ENCODE peak calls at places on chromosomes 2 and 18, in eight cellular contexts. One of them, this sample, is unnamed.

GRCh38 chr2:205865794-205866490 is 183.6 kb downstream of the NRP2 start:
- DNase-seq in caudate nucleus: no peak
- DNase-seq in C1 segment of cervical spinal cord: no peak
- DNase-seq in AG08396: no peak
- DNase-seq in choroid plexus epithelial cell: no peak
- DNase-seq in activated CD8-positive, alpha-beta memory T cell treated with anti-CD3 and anti-CD28 coated beads for 24 hours: no peak
- DNase-seq in CD4-positive, CD25-positive, alpha-beta regulatory T cell: no peak
- DNase-seq in fibroblast of the conjunctiva: no peak
- DNase-seq in this sample: no peak

GRCh38 chr2:127623388-127624320 is 22.3 kb upstream of the GPR17 start:
- DNase-seq in fibroblast of the conjunctiva: no peak
- DNase-seq in CD4-positive, CD25-positive, alpha-beta regulatory T cell: no peak
- DNase-seq in activated CD8-positive, alpha-beta memory T cell treated with anti-CD3 and anti-CD28 coated beads for 24 hours: no peak
- DNase-seq in caudate nucleus: no peak
- DNase-seq in AG08396: no peak
- DNase-seq in choroid plexus epithelial cell: peak
- DNase-seq in C1 segment of cervical spinal cord: no peak
- DNase-seq in this sample: no peak

GRCh38 chr18:51668101-51668500 is 470.6 kb upstream of the MEX3C start:
- DNase-seq in activated CD8-positive, alpha-beta memory T cell treated with anti-CD3 and anti-CD28 coated beads for 24 hours: peak
- DNase-seq in CD4-positive, CD25-positive, alpha-beta regulatory T cell: peak
- DNase-seq in C1 segment of cervical spinal cord: peak
- DNase-seq in AG08396: peak
- DNase-seq in caudate nucleus: peak
- DNase-seq in fibroblast of the conjunctiva: peak
- DNase-seq in choroid plexus epithelial cell: peak
- DNase-seq in this sample: no peak

GRCh38 chr2:61161888-61162287 is at the start of gene C2orf74:
- DNase-seq in caudate nucleus: no peak
- DNase-seq in activated CD8-positive, alpha-beta memory T cell treated with anti-CD3 and anti-CD28 coated beads for 24 hours: no peak
- DNase-seq in C1 segment of cervical spinal cord: no peak
- DNase-seq in AG08396: no peak
- DNase-seq in choroid plexus epithelial cell: no peak
- DNase-seq in CD4-positive, CD25-positive, alpha-beta regulatory T cell: no peak
- DNase-seq in fibroblast of the conjunctiva: no peak
- DNase-seq in this sample: no peak

GRCh38 chr2:232476045-232476444 is 11.6 kb downstream of the ECEL1 start:
- DNase-seq in fibroblast of the conjunctiva: no peak
- DNase-seq in CD4-positive, CD25-positive, alpha-beta regulatory T cell: no peak
- DNase-seq in activated CD8-positive, alpha-beta memory T cell treated with anti-CD3 and anti-CD28 coated beads for 24 hours: no peak
- DNase-seq in C1 segment of cervical spinal cord: no peak
- DNase-seq in choroid plexus epithelial cell: no peak
- DNase-seq in caudate nucleus: no peak
- DNase-seq in AG08396: no peak
- DNase-seq in this sample: no peak

GRCh38 chr2:110717734-110718133 is 14.6 kb upstream of the ACOXL start:
- DNase-seq in AG08396: no peak
- DNase-seq in caudate nucleus: peak
- DNase-seq in choroid plexus epithelial cell: peak
- DNase-seq in activated CD8-positive, alpha-beta memory T cell treated with anti-CD3 and anti-CD28 coated beads for 24 hours: no peak
- DNase-seq in fibroblast of the conjunctiva: no peak
- DNase-seq in C1 segment of cervical spinal cord: no peak
- DNase-seq in CD4-positive, CD25-positive, alpha-beta regulatory T cell: no peak
- DNase-seq in this sample: no peak

GRCh38 chr2:191571163-191571769 is 106.7 kb upstream of the NABP1 start:
- DNase-seq in AG08396: peak
- DNase-seq in fibroblast of the conjunctiva: peak
- DNase-seq in choroid plexus epithelial cell: peak
- DNase-seq in CD4-positive, CD25-positive, alpha-beta regulatory T cell: peak
- DNase-seq in activated CD8-positive, alpha-beta memory T cell treated with anti-CD3 and anti-CD28 coated beads for 24 hours: no peak
- DNase-seq in C1 segment of cervical spinal cord: no peak
- DNase-seq in caudate nucleus: no peak
- DNase-seq in this sample: no peak

GRCh38 chr2:195038158-195038557 is 618.9 kb upstream of the SLC39A10 start:
- DNase-seq in C1 segment of cervical spinal cord: no peak
- DNase-seq in choroid plexus epithelial cell: peak
- DNase-seq in fibroblast of the conjunctiva: no peak
- DNase-seq in CD4-positive, CD25-positive, alpha-beta regulatory T cell: no peak
- DNase-seq in AG08396: no peak
- DNase-seq in activated CD8-positive, alpha-beta memory T cell treated with anti-CD3 and anti-CD28 coated beads for 24 hours: no peak
- DNase-seq in caudate nucleus: no peak
- DNase-seq in this sample: no peak

GRCh38 chr18:63150326-63150725 is 169.2 kb downstream of the BCL2 start:
- DNase-seq in activated CD8-positive, alpha-beta memory T cell treated with anti-CD3 and anti-CD28 coated beads for 24 hours: no peak
- DNase-seq in caudate nucleus: no peak
- DNase-seq in AG08396: no peak
- DNase-seq in fibroblast of the conjunctiva: no peak
- DNase-seq in choroid plexus epithelial cell: no peak
- DNase-seq in C1 segment of cervical spinal cord: no peak
- DNase-seq in CD4-positive, CD25-positive, alpha-beta regulatory T cell: no peak
- DNase-seq in this sample: no peak

GRCh38 chr2:87403893-87404175 is 344.1 kb upstream of the PLGLB2 start:
- DNase-seq in C1 segment of cervical spinal cord: no peak
- DNase-seq in CD4-positive, CD25-positive, alpha-beta regulatory T cell: no peak
- DNase-seq in caudate nucleus: no peak
- DNase-seq in activated CD8-positive, alpha-beta memory T cell treated with anti-CD3 and anti-CD28 coated beads for 24 hours: no peak
- DNase-seq in AG08396: no peak
- DNase-seq in choroid plexus epithelial cell: no peak
- DNase-seq in fibroblast of the conjunctiva: no peak
- DNase-seq in this sample: no peak

GRCh38 chr2:9333591-9334171 is 89.6 kb downstream of the ITGB1BP1 start:
- DNase-seq in choroid plexus epithelial cell: peak
- DNase-seq in CD4-positive, CD25-positive, alpha-beta regulatory T cell: peak
- DNase-seq in activated CD8-positive, alpha-beta memory T cell treated with anti-CD3 and anti-CD28 coated beads for 24 hours: no peak
- DNase-seq in fibroblast of the conjunctiva: peak
- DNase-seq in AG08396: peak
- DNase-seq in C1 segment of cervical spinal cord: no peak
- DNase-seq in caudate nucleus: peak
- DNase-seq in this sample: peak

GRCh38 chr2:205188516-205189138 is 493.7 kb upstream of the NRP2 start:
- DNase-seq in caudate nucleus: no peak
- DNase-seq in AG08396: peak
- DNase-seq in choroid plexus epithelial cell: peak
- DNase-seq in fibroblast of the conjunctiva: peak
- DNase-seq in C1 segment of cervical spinal cord: no peak
- DNase-seq in activated CD8-positive, alpha-beta memory T cell treated with anti-CD3 and anti-CD28 coated beads for 24 hours: no peak
- DNase-seq in CD4-positive, CD25-positive, alpha-beta regulatory T cell: no peak
- DNase-seq in this sample: peak

GRCh38 chr2:58137221-58137620 is 90.6 kb downstream of the VRK2 start:
- DNase-seq in CD4-positive, CD25-positive, alpha-beta regulatory T cell: no peak
- DNase-seq in activated CD8-positive, alpha-beta memory T cell treated with anti-CD3 and anti-CD28 coated beads for 24 hours: no peak
- DNase-seq in C1 segment of cervical spinal cord: no peak
- DNase-seq in AG08396: no peak
- DNase-seq in fibroblast of the conjunctiva: peak
- DNase-seq in choroid plexus epithelial cell: peak
- DNase-seq in caudate nucleus: no peak
- DNase-seq in this sample: no peak

GRCh38 chr2:28697602-28698149 is 54.0 kb upstream of the PPP1CB start:
- DNase-seq in CD4-positive, CD25-positive, alpha-beta regulatory T cell: no peak
- DNase-seq in caudate nucleus: no peak
- DNase-seq in AG08396: no peak
- DNase-seq in fibroblast of the conjunctiva: no peak
- DNase-seq in C1 segment of cervical spinal cord: no peak
- DNase-seq in choroid plexus epithelial cell: peak
- DNase-seq in activated CD8-positive, alpha-beta memory T cell treated with anti-CD3 and anti-CD28 coated beads for 24 hours: no peak
- DNase-seq in this sample: no peak

GRCh38 chr18:39843546-39843945 is 2111.5 kb upstream of the PIK3C3 start:
- DNase-seq in choroid plexus epithelial cell: no peak
- DNase-seq in fibroblast of the conjunctiva: no peak
- DNase-seq in AG08396: no peak
- DNase-seq in C1 segment of cervical spinal cord: no peak
- DNase-seq in activated CD8-positive, alpha-beta memory T cell treated with anti-CD3 and anti-CD28 coated beads for 24 hours: no peak
- DNase-seq in caudate nucleus: no peak
- DNase-seq in CD4-positive, CD25-positive, alpha-beta regulatory T cell: no peak
- DNase-seq in this sample: no peak

GRCh38 chr2:53740170-53740569 is 27.4 kb upstream of the CHAC2 start:
- DNase-seq in caudate nucleus: no peak
- DNase-seq in AG08396: peak
- DNase-seq in activated CD8-positive, alpha-beta memory T cell treated with anti-CD3 and anti-CD28 coated beads for 24 hours: no peak
- DNase-seq in choroid plexus epithelial cell: peak
- DNase-seq in CD4-positive, CD25-positive, alpha-beta regulatory T cell: no peak
- DNase-seq in C1 segment of cervical spinal cord: no peak
- DNase-seq in fibroblast of the conjunctiva: peak
- DNase-seq in this sample: no peak

GRCh38 chr2:149579972-149580882 is 7.3 kb downstream of the MMADHC start:
- DNase-seq in CD4-positive, CD25-positive, alpha-beta regulatory T cell: no peak
- DNase-seq in C1 segment of cervical spinal cord: no peak
- DNase-seq in caudate nucleus: no peak
- DNase-seq in fibroblast of the conjunctiva: no peak
- DNase-seq in choroid plexus epithelial cell: peak
- DNase-seq in AG08396: no peak
- DNase-seq in activated CD8-positive, alpha-beta memory T cell treated with anti-CD3 and anti-CD28 coated beads for 24 hours: no peak
- DNase-seq in this sample: no peak

This sample was measured in brain pericyte.